ENCODE peak calls at places on chromosomes 16 and 17, in ten cellular contexts. A, F, Y, E, G, D, V, U, H and M are unnamed samples.

GRCh38 chr16:53131363-53132071 is 76.7 kb downstream of the CHD9 start:
- DNase-seq in U (no peak), D (peak), A (peak), F (peak), G (peak), V (peak), E (no peak), Y (no peak), H (peak), M (no peak)

GRCh38 chr17:43723697-43724359 is 34.8 kb downstream of the SOST start:
- DNase-seq in V (no peak), Y (no peak), U (no peak), G (no peak), F (no peak), D (no peak), E (no peak), A (no peak), H (no peak), M (no peak)

GRCh38 chr17:49554694-49555494 is 20.8 kb upstream of the NXPH3 start:
- DNase-seq in A (peak), V (no peak), H (no peak), U (no peak), G (no peak), F (no peak), Y (no peak), D (no peak), E (no peak), M (no peak)

GRCh38 chr16:12801511-12802042 is 2.1 kb downstream of the CPPED1 start:
- DNase-seq in H (peak), E (peak), V (no peak), Y (no peak), G (no peak), A (no peak), F (no peak), U (no peak), D (peak), M (no peak)

GRCh38 chr17:48150107-48150463 is 42.5 kb downstream of the SNX11 start:
- DNase-seq in D (no peak), U (no peak), G (no peak), V (no peak), F (no peak), Y (no peak), A (no peak), E (no peak), H (no peak), M (no peak)

GRCh38 chr16:62036101-62036806 is at the start of gene CDH8:
- DNase-seq in Y (no peak), E (no peak), D (no peak), H (no peak), F (no peak), G (no peak), V (no peak), U (no peak), A (peak), M (no peak)

GRCh38 chr17:77332981-77333685 is 192.4 kb downstream of the SEC14L1 start:
- DNase-seq in F (peak), Y (no peak), V (no peak), D (no peak), E (peak), H (no peak), G (no peak), U (no peak), A (peak), M (no peak)

GRCh38 chr17:20158580-20158979 is 149.4 kb downstream of the SPECC1 start:
- DNase-seq in H (no peak), E (no peak), Y (no peak), V (no peak), G (no peak), U (no peak), F (no peak), A (peak), D (no peak), M (no peak)

GRCh38 chr17:64998436-64999190 is 57.9 kb downstream of the GNA13 start:
- DNase-seq in G (no peak), F (no peak), A (peak), E (no peak), V (no peak), U (no peak), D (no peak), H (no peak), Y (no peak), M (no peak)

GRCh38 chr16:88072571-88073001 is 121.4 kb downstream of the BANP start:
- DNase-seq in H (no peak), F (no peak), Y (no peak), U (no peak), A (no peak), V (no peak), G (no peak), E (no peak), D (no peak), M (no peak)

GRCh38 chr17:27623578-27623977 is 7.4 kb upstream of the LGALS9 start:
- DNase-seq in F (no peak), Y (no peak), H (no peak), E (no peak), V (no peak), D (no peak), U (no peak), A (no peak), G (no peak), M (no peak)

GRCh38 chr16:84810518-84811273 is 9.1 kb upstream of the CRISPLD2 start:
- DNase-seq in A (no peak), D (peak), F (no peak), U (no peak), V (no peak), H (peak), Y (no peak), E (peak), G (no peak), M (no peak)

GRCh38 chr16:31202402-31203385 is at the start of gene PYCARD:
- DNase-seq in D (no peak), E (no peak), H (peak), A (peak), U (no peak), F (no peak), G (no peak), V (no peak), Y (no peak), M (no peak)

GRCh38 chr17:51059781-51060180 is 60.9 kb downstream of the SPAG9 start:
- DNase-seq in Y (no peak), H (no peak), G (no peak), A (no peak), V (no peak), D (no peak), E (no peak), U (no peak), F (no peak), M (no peak)

GRCh38 chr17:54426287-54426886 is 474.3 kb upstream of the TOM1L1 start:
- DNase-seq in D (peak), F (no peak), G (peak), Y (peak), V (no peak), H (peak), U (peak), E (no peak), A (no peak), M (peak)

GRCh38 chr17:50477976-50478375 is 684 bp upstream of the RSAD1 start:
- DNase-seq in U (no peak), E (no peak), F (no peak), A (no peak), D (no peak), Y (no peak), G (no peak), H (no peak), V (no peak), M (no peak)

GRCh38 chr16:19168173-19169080 is at the start of gene SYT17:
- DNase-seq in F (no peak), H (peak), E (no peak), G (peak), U (no peak), A (no peak), Y (no peak), V (peak), D (peak), M (no peak)

GRCh38 chr17:50177983-50178834 is 12.4 kb downstream of the SGCA start:
- DNase-seq in A (no peak), V (peak), Y (peak), U (no peak), H (peak), G (peak), D (no peak), F (peak), E (no peak), M (no peak)

GRCh38 chr17:62971853-62972252 is 5.8 kb downstream of the TANC2 start:
- DNase-seq in F (no peak), V (no peak), D (no peak), E (no peak), Y (no peak), U (no peak), A (no peak), G (no peak), H (no peak), M (no peak)

GRCh38 chr17:14299261-14300093 is 1.4 kb upstream of the HS3ST3B1 start:
- DNase-seq in H (peak), E (no peak), U (no peak), Y (no peak), G (no peak), V (peak), D (no peak), F (peak), A (peak), M (no peak)

GRCh38 chr16:67441289-67441753 is 10.4 kb downstream of the HSD11B2 start:
- DNase-seq in V (no peak), U (no peak), D (peak), H (no peak), A (peak), E (no peak), Y (peak), G (peak), F (no peak), M (peak)

GRCh38 chr17:71392715-71393567 is 727.9 kb upstream of the SOX9 start:
- DNase-seq in A (no peak), G (no peak), V (no peak), H (no peak), Y (no peak), E (no peak), D (no peak), F (no peak), U (no peak), M (no peak)

GRCh38 chr17:55053855-55054254 is 85.3 kb downstream of the STXBP4 start:
- DNase-seq in U (no peak), E (no peak), H (no peak), G (no peak), F (no peak), Y (peak), V (no peak), D (no peak), A (no peak), M (peak)

GRCh38 chr16:89393731-89394406 is 96.5 kb downstream of the ANKRD11 start:
- DNase-seq in A (no peak), E (no peak), G (no peak), U (no peak), F (no peak), Y (no peak), H (no peak), V (no peak), D (no peak), M (no peak)

GRCh38 chr17:1560582-1561170 is 1.9 kb downstream of the PITPNA start:
- DNase-seq in D (no peak), A (no peak), G (no peak), U (no peak), Y (no peak), H (no peak), V (no peak), F (no peak), E (no peak), M (no peak)

GRCh38 chr17:45431531-45432404 is 902 bp downstream of the ARHGAP27 start:
- DNase-seq in V (no peak), G (peak), A (peak), E (no peak), D (no peak), H (peak), U (peak), Y (no peak), F (peak), M (peak)

GRCh38 chr16:29114476-29115012 is 129.7 kb downstream of the LAT start:
- DNase-seq in E (no peak), A (no peak), G (no peak), D (no peak), V (no peak), Y (no peak), H (no peak), U (no peak), F (no peak), M (no peak)